ENCODE peak calls at places on chromosomes 13 and 19, in eight cellular contexts. One of them, this sample, is unnamed.

GRCh38 chr19:887072-887471 is 5.9 kb downstream of the MED16 start:
- DNase-seq in cardiac fibroblast: peak; percentile 52
- DNase-seq in NCI-H2081 treated with DMSO at 0.1 percent for 48 hours: no peak
- DNase-seq in ELR: peak; percentile 70
- DNase-seq in esophagus squamous epithelium: no peak
- DNase-seq in A172: peak; percentile 62
- DNase-seq in iris pigment epithelial cell: peak; percentile 48
- DNase-seq in breast epithelium: no peak
- DNase-seq in this sample: no peak

GRCh38 chr13:75946746-75947397 is 310.7 kb downstream of the LMO7 start:
- DNase-seq in cardiac fibroblast: no peak
- DNase-seq in NCI-H2081 treated with DMSO at 0.1 percent for 48 hours: no peak
- DNase-seq in ELR: no peak
- DNase-seq in esophagus squamous epithelium: no peak
- DNase-seq in A172: no peak
- DNase-seq in iris pigment epithelial cell: no peak
- DNase-seq in breast epithelium: no peak
- DNase-seq in this sample: no peak

GRCh38 chr19:57671124-57671895 is 2.6 kb downstream of the ZSCAN4 start:
- DNase-seq in cardiac fibroblast: no peak
- DNase-seq in NCI-H2081 treated with DMSO at 0.1 percent for 48 hours: no peak
- DNase-seq in ELR: no peak
- DNase-seq in esophagus squamous epithelium: no peak
- DNase-seq in A172: no peak
- DNase-seq in iris pigment epithelial cell: no peak
- DNase-seq in breast epithelium: no peak
- DNase-seq in this sample: no peak

GRCh38 chr19:11554160-11554559 is 4.9 kb downstream of the ELOF1 start:
- DNase-seq in cardiac fibroblast: no peak
- DNase-seq in NCI-H2081 treated with DMSO at 0.1 percent for 48 hours: no peak
- DNase-seq in ELR: no peak
- DNase-seq in esophagus squamous epithelium: no peak
- DNase-seq in A172: no peak
- DNase-seq in iris pigment epithelial cell: no peak
- DNase-seq in breast epithelium: no peak
- DNase-seq in this sample: no peak

GRCh38 chr13:30033681-30034447 is 183.4 kb upstream of the UBL3 start:
- DNase-seq in cardiac fibroblast: peak; percentile 93
- DNase-seq in NCI-H2081 treated with DMSO at 0.1 percent for 48 hours: no peak
- DNase-seq in ELR: peak; percentile 93
- DNase-seq in esophagus squamous epithelium: no peak
- DNase-seq in A172: peak; percentile 85
- DNase-seq in iris pigment epithelial cell: peak; percentile 83
- DNase-seq in breast epithelium: no peak
- DNase-seq in this sample: peak; percentile 96

GRCh38 chr13:71218960-71219359 is 648.0 kb downstream of the DACH1 start:
- DNase-seq in cardiac fibroblast: no peak
- DNase-seq in NCI-H2081 treated with DMSO at 0.1 percent for 48 hours: no peak
- DNase-seq in ELR: peak; percentile 28
- DNase-seq in esophagus squamous epithelium: no peak
- DNase-seq in A172: no peak
- DNase-seq in iris pigment epithelial cell: peak; percentile 1
- DNase-seq in breast epithelium: no peak
- DNase-seq in this sample: no peak

GRCh38 chr19:48174445-48175030 is 4.1 kb downstream of the ZSWIM9 start:
- DNase-seq in cardiac fibroblast: no peak
- DNase-seq in NCI-H2081 treated with DMSO at 0.1 percent for 48 hours: no peak
- DNase-seq in ELR: no peak
- DNase-seq in esophagus squamous epithelium: no peak
- DNase-seq in A172: no peak
- DNase-seq in iris pigment epithelial cell: no peak
- DNase-seq in breast epithelium: no peak
- DNase-seq in this sample: no peak

GRCh38 chr19:38265213-38265861 is 964 bp downstream of the SPINT2 start:
- DNase-seq in cardiac fibroblast: no peak
- DNase-seq in NCI-H2081 treated with DMSO at 0.1 percent for 48 hours: no peak
- DNase-seq in ELR: no peak
- DNase-seq in esophagus squamous epithelium: no peak
- DNase-seq in A172: no peak
- DNase-seq in iris pigment epithelial cell: no peak
- DNase-seq in breast epithelium: peak; percentile 52
- DNase-seq in this sample: no peak